ENCODE peak calls at places on chromosomes 2 and 18, in five cellular contexts. One of them, this sample, is unnamed.

GRCh38 chr2:203673933-203674332 is 32.5 kb upstream of the CD28 start:
- DNase-seq in body of pancreas: peak; percentile 38
- DNase-seq in PC-3: no peak
- DNase-seq in Calu3: no peak
- DNase-seq in cardiac muscle cell: peak; percentile 47
- DNase-seq in this sample: no peak

GRCh38 chr2:234954551-234954992 is 2.8 kb downstream of the SH3BP4 start:
- DNase-seq in body of pancreas: peak; percentile 43
- DNase-seq in PC-3: no peak
- DNase-seq in Calu3: no peak
- DNase-seq in cardiac muscle cell: peak; percentile 61
- DNase-seq in this sample: peak; percentile 31

GRCh38 chr2:50693285-50693684 is 338.6 kb downstream of the NRXN1 start:
- DNase-seq in body of pancreas: no peak
- DNase-seq in PC-3: no peak
- DNase-seq in Calu3: no peak
- DNase-seq in cardiac muscle cell: no peak
- DNase-seq in this sample: no peak

GRCh38 chr2:231687133-231687852 is 21.0 kb upstream of the PTMA start:
- DNase-seq in body of pancreas: peak; percentile 70
- DNase-seq in PC-3: peak; percentile 31
- DNase-seq in Calu3: peak; percentile 74
- DNase-seq in cardiac muscle cell: peak; percentile 64
- DNase-seq in this sample: peak; percentile 73

GRCh38 chr18:73979742-73980141 is 167.9 kb downstream of the FBXO15 start:
- DNase-seq in body of pancreas: no peak
- DNase-seq in PC-3: peak; percentile 66
- DNase-seq in Calu3: no peak
- DNase-seq in cardiac muscle cell: peak; percentile 12
- DNase-seq in this sample: no peak

GRCh38 chr2:216320852-216321251 is 51.4 kb downstream of the MARCHF4 start:
- DNase-seq in body of pancreas: no peak
- DNase-seq in PC-3: no peak
- DNase-seq in Calu3: no peak
- DNase-seq in cardiac muscle cell: no peak
- DNase-seq in this sample: no peak

GRCh38 chr2:156896294-156896693 is 361.2 kb upstream of the GALNT5 start:
- DNase-seq in body of pancreas: no peak
- DNase-seq in PC-3: peak; percentile 88
- DNase-seq in Calu3: no peak
- DNase-seq in cardiac muscle cell: no peak
- DNase-seq in this sample: no peak

GRCh38 chr2:228037915-228038314 is 143.6 kb downstream of the SPHKAP start:
- DNase-seq in body of pancreas: no peak
- DNase-seq in PC-3: no peak
- DNase-seq in Calu3: no peak
- DNase-seq in cardiac muscle cell: no peak
- DNase-seq in this sample: no peak

GRCh38 chr18:41436772-41437171 is 518.3 kb upstream of the PIK3C3 start:
- DNase-seq in body of pancreas: no peak
- DNase-seq in PC-3: peak; percentile 46
- DNase-seq in Calu3: no peak
- DNase-seq in cardiac muscle cell: no peak
- DNase-seq in this sample: no peak

GRCh38 chr2:9206991-9207640 is 504 bp downstream of the ASAP2 start:
- DNase-seq in body of pancreas: peak; percentile 17
- DNase-seq in PC-3: no peak
- DNase-seq in Calu3: no peak
- DNase-seq in cardiac muscle cell: peak; percentile 46
- DNase-seq in this sample: peak; percentile 64

GRCh38 chr2:168705534-168706470 is 96.6 kb upstream of the NOSTRIN start:
- DNase-seq in body of pancreas: peak; percentile 17
- DNase-seq in PC-3: peak; percentile 51
- DNase-seq in Calu3: no peak
- DNase-seq in cardiac muscle cell: peak; percentile 69
- DNase-seq in this sample: peak; percentile 37

GRCh38 chr18:23107718-23108117 is 27.6 kb upstream of the CABLES1 start:
- DNase-seq in body of pancreas: no peak
- DNase-seq in PC-3: no peak
- DNase-seq in Calu3: no peak
- DNase-seq in cardiac muscle cell: no peak
- DNase-seq in this sample: no peak

GRCh38 chr2:127371037-127371436 is 16.7 kb downstream of the MAP3K2 start:
- DNase-seq in body of pancreas: no peak
- DNase-seq in PC-3: no peak
- DNase-seq in Calu3: no peak
- DNase-seq in cardiac muscle cell: no peak
- DNase-seq in this sample: no peak

GRCh38 chr2:237708961-237709360 is 81.6 kb downstream of the LRRFIP1 start:
- DNase-seq in body of pancreas: no peak
- DNase-seq in PC-3: no peak
- DNase-seq in Calu3: no peak
- DNase-seq in cardiac muscle cell: no peak
- DNase-seq in this sample: no peak

GRCh38 chr2:96970248-96970875 is 16.0 kb downstream of the FAM178B start:
- DNase-seq in body of pancreas: no peak
- DNase-seq in PC-3: no peak
- DNase-seq in Calu3: peak; percentile 16
- DNase-seq in cardiac muscle cell: no peak
- DNase-seq in this sample: peak; percentile 85

GRCh38 chr2:13009027-13009426 is 292.3 kb downstream of the TRIB2 start:
- DNase-seq in body of pancreas: no peak
- DNase-seq in PC-3: no peak
- DNase-seq in Calu3: no peak
- DNase-seq in cardiac muscle cell: peak; percentile 17
- DNase-seq in this sample: no peak

GRCh38 chr2:101002562-101003277 is 631 bp downstream of the RPL31 start:
- DNase-seq in body of pancreas: no peak
- DNase-seq in PC-3: peak; percentile 17
- DNase-seq in Calu3: no peak
- DNase-seq in cardiac muscle cell: peak; percentile 25
- DNase-seq in this sample: no peak

GRCh38 chr2:16203069-16203468 is 262.7 kb downstream of the MYCN start:
- DNase-seq in body of pancreas: no peak
- DNase-seq in PC-3: no peak
- DNase-seq in Calu3: no peak
- DNase-seq in cardiac muscle cell: no peak
- DNase-seq in this sample: peak; percentile 79

GRCh38 chr2:18926633-18927524 is 337.5 kb upstream of the NT5C1B start:
- DNase-seq in body of pancreas: no peak
- DNase-seq in PC-3: no peak
- DNase-seq in Calu3: no peak
- DNase-seq in cardiac muscle cell: no peak
- DNase-seq in this sample: no peak

GRCh38 chr2:234840336-234840735 is 111.5 kb upstream of the SH3BP4 start:
- DNase-seq in body of pancreas: peak; percentile 51
- DNase-seq in PC-3: peak; percentile 93
- DNase-seq in Calu3: peak; percentile 61
- DNase-seq in cardiac muscle cell: peak; percentile 97
- DNase-seq in this sample: no peak

GRCh38 chr2:44880125-44880483 is 61.4 kb upstream of the SIX3 start:
- DNase-seq in body of pancreas: no peak
- DNase-seq in PC-3: no peak
- DNase-seq in Calu3: no peak
- DNase-seq in cardiac muscle cell: no peak
- DNase-seq in this sample: no peak

GRCh38 chr2:10482460-10482859 is 34.3 kb upstream of the ODC1 start:
- DNase-seq in body of pancreas: no peak
- DNase-seq in PC-3: no peak
- DNase-seq in Calu3: no peak
- DNase-seq in cardiac muscle cell: no peak
- DNase-seq in this sample: no peak

GRCh38 chr18:1595165-1595564 is 690.5 kb downstream of the ADCYAP1 start:
- DNase-seq in body of pancreas: no peak
- DNase-seq in PC-3: no peak
- DNase-seq in Calu3: no peak
- DNase-seq in cardiac muscle cell: no peak
- DNase-seq in this sample: no peak

GRCh38 chr2:27753744-27754588 is 17.6 kb upstream of the MRPL33 start:
- DNase-seq in body of pancreas: peak; percentile 87
- DNase-seq in PC-3: peak; percentile 89
- DNase-seq in Calu3: peak; percentile 93
- DNase-seq in cardiac muscle cell: peak; percentile 87
- DNase-seq in this sample: peak; percentile 83

GRCh38 chr2:120844098-120844738 is 108.5 kb downstream of the GLI2 start:
- DNase-seq in body of pancreas: no peak
- DNase-seq in PC-3: no peak
- DNase-seq in Calu3: no peak
- DNase-seq in cardiac muscle cell: no peak
- DNase-seq in this sample: no peak

GRCh38 chr2:3470166-3470651 is 49.1 kb downstream of the ADI1 start:
- DNase-seq in body of pancreas: peak; percentile 53
- DNase-seq in PC-3: no peak
- DNase-seq in Calu3: no peak
- DNase-seq in cardiac muscle cell: peak; percentile 95
- DNase-seq in this sample: peak; percentile 58

GRCh38 chr2:133952896-133953295 is 301.0 kb upstream of the MGAT5 start:
- DNase-seq in body of pancreas: no peak
- DNase-seq in PC-3: no peak
- DNase-seq in Calu3: no peak
- DNase-seq in cardiac muscle cell: no peak
- DNase-seq in this sample: no peak

GRCh38 chr2:41966920-41967319 is 80.9 kb upstream of the PKDCC start:
- DNase-seq in body of pancreas: peak; percentile 41
- DNase-seq in PC-3: no peak
- DNase-seq in Calu3: no peak
- DNase-seq in cardiac muscle cell: no peak
- DNase-seq in this sample: no peak

GRCh38 chr2:69011611-69012157 is 1.3 kb upstream of the ANTXR1 start:
- DNase-seq in body of pancreas: no peak
- DNase-seq in PC-3: no peak
- DNase-seq in Calu3: no peak
- DNase-seq in cardiac muscle cell: no peak
- DNase-seq in this sample: no peak
- TF ChIP-seq CTCF in body of pancreas: no peak
- TF ChIP-seq CTCF in PC-3: peak; percentile 29
- TF ChIP-seq CTCF in Calu3: no peak
- TF ChIP-seq CTCF in cardiac muscle cell: no peak
- TF ChIP-seq CTCF in this sample: no peak

DNA sequence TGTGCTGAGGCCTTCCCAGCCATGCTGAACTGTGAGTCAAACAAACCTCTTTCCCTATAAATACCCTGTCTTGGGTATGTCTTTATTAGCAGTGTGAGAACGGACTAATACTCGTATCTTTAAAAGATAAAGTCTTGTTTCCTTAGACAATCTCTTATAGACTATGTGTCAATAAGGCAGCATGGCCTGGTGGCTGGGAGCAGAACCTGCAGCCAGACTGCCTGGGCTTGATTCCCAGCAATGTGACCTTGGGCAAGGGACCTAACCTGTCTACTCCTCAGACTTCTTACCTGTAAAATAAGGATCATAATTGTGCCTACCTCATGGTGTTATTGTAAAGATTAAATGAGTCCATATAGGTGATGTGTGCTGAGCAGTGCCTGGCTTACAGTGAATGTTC is 198.7 kb downstream of the CDH20 start:
- DNase-seq in body of pancreas: peak; percentile 56
- DNase-seq in PC-3: no peak
- DNase-seq in Calu3: no peak
- DNase-seq in cardiac muscle cell: no peak
- DNase-seq in this sample: no peak
- TF ChIP-seq CTCF in body of pancreas: peak; percentile 27
- TF ChIP-seq CTCF in PC-3: no peak
- TF ChIP-seq CTCF in Calu3: no peak
- TF ChIP-seq CTCF in cardiac muscle cell: no peak
- TF ChIP-seq CTCF in this sample: no peak

DNA sequence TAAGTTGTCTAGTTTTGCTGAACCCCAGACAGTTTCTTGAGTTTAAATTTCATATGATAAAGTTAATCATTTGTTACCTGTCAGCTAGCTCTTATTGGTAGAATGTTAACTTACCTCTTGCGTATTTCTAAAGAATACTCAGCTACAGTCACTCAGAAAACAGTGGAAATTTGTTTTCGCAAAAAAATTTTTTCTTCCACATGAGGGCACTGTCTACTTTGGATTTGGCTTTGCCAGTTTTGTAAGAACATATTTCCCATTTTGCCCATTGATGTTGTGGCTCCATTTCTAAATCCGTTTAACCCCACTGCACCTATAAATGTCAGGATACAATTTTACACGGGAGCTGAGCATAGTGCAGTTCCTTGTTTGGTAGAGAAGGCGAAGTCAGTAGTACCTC is 19.1 kb upstream of the GCFC2 start:
- DNase-seq in body of pancreas: no peak
- DNase-seq in PC-3: peak; percentile 66
- DNase-seq in Calu3: no peak
- DNase-seq in cardiac muscle cell: peak; percentile 23
- DNase-seq in this sample: peak; percentile 16
- TF ChIP-seq CTCF in body of pancreas: peak; percentile 25
- TF ChIP-seq CTCF in PC-3: peak; percentile 73
- TF ChIP-seq CTCF in Calu3: no peak
- TF ChIP-seq CTCF in cardiac muscle cell: peak; percentile 35
- TF ChIP-seq CTCF in this sample: no peak

GRCh38 chr2:53770264-53770663 is 2.7 kb downstream of the CHAC2 start:
- DNase-seq in body of pancreas: no peak
- DNase-seq in PC-3: peak; percentile 72
- DNase-seq in Calu3: no peak
- DNase-seq in cardiac muscle cell: no peak
- DNase-seq in this sample: no peak

GRCh38 chr2:53769318-53769945 is 1.8 kb downstream of the CHAC2 start:
- DNase-seq in body of pancreas: no peak
- DNase-seq in PC-3: no peak
- DNase-seq in Calu3: no peak
- DNase-seq in cardiac muscle cell: no peak
- DNase-seq in this sample: no peak

GRCh38 chr2:53768233-53768542 is 584 bp downstream of the CHAC2 start:
- DNase-seq in body of pancreas: no peak
- DNase-seq in PC-3: peak; percentile 58
- DNase-seq in Calu3: no peak
- DNase-seq in cardiac muscle cell: peak; percentile 45
- DNase-seq in this sample: no peak

GRCh38 chr2:53765749-53766148 is 1.9 kb upstream of the CHAC2 start:
- DNase-seq in body of pancreas: no peak
- DNase-seq in PC-3: no peak
- DNase-seq in Calu3: no peak
- DNase-seq in cardiac muscle cell: no peak
- DNase-seq in this sample: no peak

DNA sequence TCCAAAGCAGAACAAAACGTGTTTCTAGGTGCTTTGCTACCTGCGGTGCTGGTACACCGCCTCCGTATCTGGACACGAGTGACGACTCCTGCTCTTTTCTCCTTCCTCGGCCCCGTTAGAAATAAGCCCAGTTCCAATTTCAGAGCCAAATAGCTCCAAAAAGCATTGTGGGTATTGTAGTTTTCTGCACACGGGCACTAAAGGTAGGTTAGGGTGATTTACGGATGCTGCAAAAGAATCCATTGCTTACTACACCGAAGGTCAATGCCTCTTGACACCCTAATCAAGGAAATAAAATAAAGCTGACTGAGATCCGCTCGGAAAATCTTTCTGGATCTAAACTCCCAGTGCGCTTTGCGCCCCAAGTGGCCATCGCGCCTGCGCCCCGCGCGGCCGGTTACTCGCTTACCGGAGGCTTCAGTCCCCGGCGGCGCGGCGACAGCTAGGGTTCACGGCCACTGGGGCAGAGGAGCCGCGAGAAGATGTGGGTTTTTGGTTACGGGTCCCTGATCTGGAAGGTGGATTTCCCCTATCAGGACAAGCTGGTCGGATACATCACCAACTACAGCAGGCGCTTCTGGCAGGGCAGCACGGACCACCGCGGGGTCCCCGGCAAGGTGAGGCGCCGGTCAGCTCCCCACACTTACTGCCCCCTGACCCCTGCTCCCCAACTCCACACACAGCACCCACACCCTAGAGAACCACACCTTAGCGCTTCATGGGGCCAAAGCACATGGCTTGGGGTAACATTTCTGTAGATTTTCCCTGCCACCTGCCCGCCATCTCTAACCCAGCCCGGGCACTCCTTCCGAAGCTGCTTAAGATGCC is at the start of gene CHAC2:
- DNase-seq in body of pancreas: peak; percentile 82
- DNase-seq in PC-3: peak; percentile 87
- DNase-seq in Calu3: peak; percentile 89
- DNase-seq in cardiac muscle cell: peak; percentile 83
- DNase-seq in this sample: peak; percentile 92
- TF ChIP-seq CTCF in body of pancreas: peak; percentile 56
- TF ChIP-seq CTCF in PC-3: no peak
- TF ChIP-seq CTCF in Calu3: peak; percentile 50
- TF ChIP-seq CTCF in cardiac muscle cell: peak; percentile 39
- TF ChIP-seq CTCF in this sample: peak; percentile 34